ENCODE peak calls at places on chromosomes 5 and 9, in seven cellular contexts. U is H1, H is IMR-90, J is H9, C is neuronal stem cell, R is trophoblast cell, F is mesenchymal stem cell. L is an unnamed sample.

GRCh38 chr9:37026085-37026935 is 7.8 kb downstream of the PAX5 start:
- DNase-seq in H (no peak), C (no peak), R (no peak), F (no peak), U (no peak), J (peak; percentile 56), L (peak; percentile 43)

GRCh38 chr9:120846251-120846869 is 3.6 kb upstream of the PSMD5 start:
- DNase-seq in C (no peak), H (no peak), F (no peak), R (no peak), J (no peak), U (no peak), L (no peak)

GRCh38 chr5:14830210-14831005 is 41.2 kb downstream of the ANKH start:
- DNase-seq in F (no peak), H (no peak), C (no peak), U (no peak), J (no peak), R (no peak), L (no peak)

GRCh38 chr5:144549580-144549979 is 378.9 kb downstream of the KCTD16 start:
- DNase-seq in U (no peak), H (peak; percentile 69), F (peak; percentile 90), C (no peak), R (no peak), J (no peak), L (no peak)

GRCh38 chr5:38234737-38235136 is 23.6 kb upstream of the EGFLAM start:
- DNase-seq in J (no peak), F (no peak), U (no peak), R (no peak), C (no peak), H (no peak), L (no peak)

GRCh38 chr5:127561254-127561653 is 43.8 kb downstream of the PRRC1 start:
- DNase-seq in F (peak; percentile 65), U (no peak), J (no peak), H (peak; percentile 77), C (no peak), R (peak; percentile 61), L (peak; percentile 22)

GRCh38 chr5:42614509-42614908 is 142.1 kb upstream of the CCDC152 start:
- DNase-seq in H (peak; percentile 7), F (peak; percentile 65), R (no peak), U (no peak), J (no peak), C (no peak), L (no peak)

GRCh38 chr9:125789196-125789595 is 42.0 kb downstream of the PBX3 start:
- DNase-seq in J (no peak), C (no peak), R (no peak), F (no peak), U (no peak), H (no peak), L (no peak)

GRCh38 chr5:57662991-57663390 is 180.4 kb upstream of the ACTBL2 start:
- DNase-seq in H (peak; percentile 22), F (no peak), C (no peak), J (no peak), R (no peak), U (no peak), L (no peak)

DNA sequence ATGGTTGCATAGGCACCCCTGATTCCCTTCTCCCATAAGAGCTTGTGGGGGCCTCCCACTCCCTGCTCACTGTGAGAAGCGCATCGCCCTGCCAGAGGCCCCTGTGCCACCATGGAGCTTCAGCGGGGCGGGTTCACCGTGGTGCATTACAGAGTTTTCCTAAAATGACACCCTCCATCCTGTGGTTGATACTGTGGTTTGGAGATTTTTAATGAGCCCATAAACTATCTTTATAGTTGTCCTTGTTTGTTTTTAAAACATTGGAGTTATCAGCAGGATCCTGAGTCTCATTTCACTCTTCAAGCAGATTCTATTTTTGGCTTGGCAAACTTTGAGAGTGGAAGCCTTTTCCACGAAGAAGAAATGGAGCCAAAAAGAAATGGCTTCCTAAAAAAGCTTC is 79.3 kb upstream of the RAI14 start:
- DNase-seq in F (peak; percentile 12), H (no peak), R (no peak), J (no peak), U (no peak), C (no peak), L (no peak)
- H3K9ac ChIP-seq in F (no peak overlapping the region), H (no peak overlapping the region), R (no peak overlapping the region), J (no peak overlapping the region), U (no peak overlapping the region), C (no peak overlapping the region), L (no peak overlapping the region)

GRCh38 chr9:92033991-92034390 is 81.2 kb downstream of the SPTLC1 start:
- DNase-seq in H (no peak), U (no peak), F (no peak), C (no peak), J (no peak), R (no peak), L (no peak)
- H3K27ac ChIP-seq in H (peak overlapping the region; percentile 92), U (no peak overlapping the region), F (no peak overlapping the region), C (no peak overlapping the region), J (no peak overlapping the region), R (no peak overlapping the region), L (no peak overlapping the region)

GRCh38 chr5:41281215-41281810 is 68.0 kb upstream of the C6 start:
- DNase-seq in H (no peak), R (no peak), C (no peak), F (no peak), U (no peak), J (no peak), L (no peak)
- H2BK5ac ChIP-seq in H (no peak overlapping the region), R (no peak overlapping the region), C (no peak overlapping the region), F (no peak overlapping the region), U (no peak overlapping the region), J (no peak overlapping the region), L (no peak overlapping the region)

GRCh38 chr5:157269165-157269671 is 3.3 kb downstream of the CYFIP2 start:
- DNase-seq in C (no peak), U (no peak), R (peak; percentile 97), J (peak; percentile 68), H (no peak), F (no peak), L (peak; percentile 84)
- H3K9ac ChIP-seq in C (peak overlapping the region; percentile 26), U (no peak overlapping the region), R (no peak overlapping the region), J (no peak overlapping the region), H (no peak overlapping the region), F (no peak overlapping the region), L (no peak overlapping the region)

GRCh38 chr9:69198526-69199250 is 24.6 kb downstream of the TJP2 start:
- DNase-seq in R (no peak), H (peak; percentile 35), F (no peak), J (no peak), U (no peak), C (no peak), L (no peak)

GRCh38 chr9:69195019-69195418 is 20.9 kb downstream of the TJP2 start:
- DNase-seq in U (no peak), C (no peak), F (no peak), J (no peak), H (no peak), R (no peak), L (no peak)

GRCh38 chr9:69193685-69194032 is 19.6 kb downstream of the TJP2 start:
- DNase-seq in F (no peak), H (no peak), C (no peak), U (no peak), R (no peak), J (no peak), L (peak; percentile 65)

GRCh38 chr9:69197687-69198086 is 23.6 kb downstream of the TJP2 start:
- DNase-seq in U (no peak), F (no peak), J (no peak), H (no peak), C (no peak), R (no peak), L (no peak)

DNA sequence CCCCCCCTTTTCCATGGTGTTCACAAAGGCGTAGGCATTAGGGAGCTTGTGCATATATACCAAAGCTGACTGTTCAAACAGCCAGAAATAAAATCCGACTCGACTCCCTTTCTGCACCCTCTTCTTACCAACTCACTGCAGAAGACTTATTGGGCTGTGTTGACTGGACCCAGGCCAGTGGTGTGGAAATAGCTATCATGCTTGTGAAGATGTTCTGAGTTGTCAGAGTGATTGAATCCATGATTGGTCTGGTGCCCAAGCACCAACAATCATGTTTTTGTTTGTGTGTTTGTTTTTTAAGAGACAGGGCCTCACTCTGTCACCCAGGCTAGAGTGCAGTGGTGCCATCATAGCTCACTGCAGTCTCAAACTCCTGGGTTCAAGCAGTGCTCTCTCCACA is 21.6 kb downstream of the TJP2 start:
- DNase-seq in U (no peak), C (no peak), R (no peak), H (no peak), F (no peak), J (no peak), L (no peak)
- H3K27ac ChIP-seq in U (peak overlapping the region; percentile 7), C (no peak overlapping the region), R (no peak overlapping the region), H (no peak overlapping the region), F (no peak overlapping the region), J (no peak overlapping the region), L (no peak overlapping the region)

DNA sequence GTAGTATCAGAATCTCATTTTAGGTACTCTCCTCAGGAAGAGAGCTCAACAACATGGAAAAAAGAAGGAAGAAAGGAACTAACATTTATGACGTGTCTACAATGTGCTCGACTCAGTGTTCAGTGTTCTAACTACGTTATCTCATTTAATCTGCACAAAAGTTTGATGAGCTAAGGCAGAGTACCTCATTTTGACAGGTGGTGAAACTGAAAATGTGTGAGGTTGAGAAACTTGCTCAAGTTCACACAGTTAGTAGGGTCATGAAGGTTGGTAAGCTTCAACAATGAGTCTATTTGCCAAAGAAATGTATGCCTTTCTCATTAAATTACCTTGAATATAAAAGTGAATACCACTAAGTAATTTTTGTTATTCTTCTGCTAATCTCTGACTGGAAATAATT is 165.1 kb downstream of the CAAP1 start:
- DNase-seq in C (no peak), F (no peak), U (no peak), R (no peak), H (no peak), J (no peak), L (no peak)
- H2BK5ac ChIP-seq in C (no peak overlapping the region), F (no peak overlapping the region), U (no peak overlapping the region), R (no peak overlapping the region), H (no peak overlapping the region), J (no peak overlapping the region), L (no peak overlapping the region)

DNA sequence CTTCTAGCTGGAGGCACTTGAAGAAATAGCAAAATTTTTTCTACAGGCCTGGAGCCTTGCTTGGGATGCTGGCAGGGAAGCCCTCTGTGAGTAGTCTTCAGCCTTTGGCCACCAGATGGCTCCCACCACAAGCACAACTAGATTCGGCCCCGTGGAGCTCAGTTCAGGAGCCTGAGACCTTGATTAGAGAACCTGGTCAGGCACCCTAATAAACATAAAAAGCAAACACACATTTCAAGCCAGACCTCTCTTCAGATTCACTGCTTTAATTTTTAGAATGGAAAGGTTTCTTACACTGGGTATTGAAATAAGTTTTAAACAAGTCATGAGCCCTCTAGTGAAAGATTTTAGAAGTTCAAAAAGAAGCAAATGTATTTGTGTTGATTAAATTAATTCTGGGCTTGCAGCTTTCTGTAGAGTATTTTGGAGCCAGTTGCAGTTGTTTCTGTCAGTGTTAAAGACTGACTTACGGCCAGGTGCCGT is 41.4 kb downstream of the GLRX start:
- DNase-seq in H (peak; percentile 85), U (peak; percentile 44), J (peak; percentile 82), R (peak; percentile 95), C (peak; percentile 54), F (peak; percentile 87), L (peak; percentile 88)
- H3K9ac ChIP-seq in H (no peak overlapping the region), U (no peak overlapping the region), J (no peak overlapping the region), R (no peak overlapping the region), C (no peak overlapping the region), F (peak overlapping the region; percentile 53), L (no peak overlapping the region)

GRCh38 chr5:172859966-172860365 is 25.9 kb downstream of the ERGIC1 start:
- DNase-seq in R (no peak), J (no peak), F (no peak), C (no peak), H (no peak), U (no peak), L (no peak)
- H3K27ac ChIP-seq in R (no peak overlapping the region), J (no peak overlapping the region), F (peak overlapping the region; percentile 11), C (no peak overlapping the region), H (peak overlapping the region; percentile 62), U (no peak overlapping the region), L (no peak overlapping the region)

GRCh38 chr9:93644397-93645088 is 68.2 kb downstream of the PHF2 start:
- DNase-seq in J (no peak), H (no peak), R (peak; percentile 31), U (no peak), C (no peak), F (no peak), L (no peak)
- H2BK5ac ChIP-seq in J (no peak overlapping the region), H (no peak overlapping the region), R (no peak overlapping the region), U (no peak overlapping the region), C (no peak overlapping the region), F (no peak overlapping the region), L (no peak overlapping the region)